ENCODE peak calls at places on chromosome 15, in four cellular contexts. F is K562, X is HepG2, M is WTC11. C is an unnamed sample.

GRCh38 chr15:90435652-90436337 is 47.8 kb downstream of the IQGAP1 start:
- DNase-seq in F (no peak), X (no peak), M (no peak), C (no peak)

GRCh38 chr15:101003076-101003475 is 83.9 kb downstream of the LRRK1 start:
- DNase-seq in F (no peak), X (no peak), M (no peak), C (no peak)

GRCh38 chr15:83250766-83251165 is 33.7 kb downstream of the BNC1 start:
- DNase-seq in F (no peak), X (no peak), M (no peak), C (no peak)

GRCh38 chr15:97189152-97189551 is 771.4 kb upstream of the ARRDC4 start:
- DNase-seq in F (no peak), X (no peak), M (no peak), C (no peak)

GRCh38 chr15:99054025-99054387 is 46.4 kb upstream of the PGPEP1L start:
- DNase-seq in F (no peak), X (no peak), M (no peak), C (no peak)

GRCh38 chr15:31098953-31099740 is 2.4 kb downstream of the TRPM1 start:
- DNase-seq in F (no peak), X (no peak), M (no peak), C (no peak)

GRCh38 chr15:31367730-31368344 is 41.2 kb downstream of the KLF13 start:
- DNase-seq in F (no peak), X (no peak), M (no peak), C (no peak)

GRCh38 chr15:67880651-67881182 is 40.9 kb upstream of the RNU6-1 start:
- DNase-seq in F (peak), X (peak), M (no peak), C (no peak)

GRCh38 chr15:24039683-24040082 is 352.6 kb upstream of the NDN start:
- DNase-seq in F (no peak), X (no peak), M (no peak), C (no peak)

GRCh38 chr15:68054658-68055223 is 626 bp downstream of the PIAS1 start:
- DNase-seq in F (peak), X (peak), M (peak), C (peak)

GRCh38 chr15:92305342-92305741 is 88.3 kb upstream of the ST8SIA2 start:
- DNase-seq in F (no peak), X (no peak), M (no peak), C (no peak)

GRCh38 chr15:69755571-69756310 is 303.1 kb downstream of the RPLP1 start:
- DNase-seq in F (no peak), X (no peak), M (no peak), C (no peak)

GRCh38 chr15:101056366-101057334 is 137.5 kb downstream of the LRRK1 start:
- DNase-seq in F (no peak), X (peak), M (no peak), C (no peak)

GRCh38 chr15:85667491-85668424 is 127.0 kb downstream of the KLHL25 start:
- DNase-seq in F (no peak), X (peak), M (no peak), C (no peak)

GRCh38 chr15:68205558-68205944 is 419 bp upstream of the CALML4 start:
- DNase-seq in F (no peak), X (no peak), M (no peak), C (no peak)

GRCh38 chr15:91562698-91563097 is 290.8 kb upstream of the SLCO3A1 start:
- DNase-seq in F (no peak), X (no peak), M (no peak), C (no peak)

GRCh38 chr15:80828796-80829195 is 49.6 kb downstream of the CEMIP start:
- DNase-seq in F (no peak), X (no peak), M (no peak), C (no peak)

GRCh38 chr15:89805241-89806216 is 9.1 kb downstream of the ANPEP start:
- DNase-seq in F (no peak), X (no peak), M (no peak), C (no peak)

GRCh38 chr15:80554526-80554925 is 140.6 kb upstream of the ABHD17C start:
- DNase-seq in F (no peak), X (no peak), M (no peak), C (no peak)

GRCh38 chr15:68558318-68559305 is 20.2 kb upstream of the CORO2B start:
- DNase-seq in F (no peak), X (no peak), M (peak), C (no peak)

GRCh38 chr15:52559022-52559421 is 9.8 kb downstream of the ARPP19 start:
- DNase-seq in F (no peak), X (no peak), M (no peak), C (no peak)

GRCh38 chr15:34588046-34588674 is 4.7 kb upstream of the GOLGA8B start:
- DNase-seq in F (peak), X (peak), M (peak), C (peak)

GRCh38 chr15:25712961-25713355 is 150.2 kb downstream of the ATP10A start:
- DNase-seq in F (no peak), X (no peak), M (no peak), C (no peak)

GRCh38 chr15:64895285-64896065 is 16.2 kb upstream of the ANKDD1A start:
- DNase-seq in F (peak), X (no peak), M (no peak), C (no peak)

GRCh38 chr15:20346082-20346805 is 195.4 kb downstream of the GOLGA6L6 start:
- DNase-seq in F (no peak), X (no peak), M (peak), C (no peak)

GRCh38 chr15:60043744-60044435 is 39.8 kb downstream of the FOXB1 start:
- DNase-seq in F (no peak), X (no peak), M (no peak), C (no peak)

GRCh38 chr15:28110416-28110975 is 11.4 kb upstream of the OCA2 start:
- DNase-seq in F (no peak), X (no peak), M (no peak), C (no peak)

GRCh38 chr15:72271895-72272212 is 500 bp downstream of the PARP6 start:
- DNase-seq in F (peak), X (no peak), M (no peak), C (peak)

GRCh38 chr15:95450413-95450812 is 880.1 kb upstream of the NR2F2 start:
- DNase-seq in F (no peak), X (no peak), M (no peak), C (no peak)

GRCh38 chr15:68424754-68425390 is 7.1 kb downstream of the ITGA11 start:
- DNase-seq in F (no peak), X (no peak), M (no peak), C (no peak)

GRCh38 chr15:90232941-90233700 is 620 bp downstream of the CIB1 start:
- DNase-seq in F (peak), X (peak), M (peak), C (peak)

GRCh38 chr15:70043590-70043989 is 54.1 kb downstream of the TLE3 start:
- DNase-seq in F (no peak), X (no peak), M (no peak), C (no peak)

GRCh38 chr15:40313531-40314398 is 6.0 kb upstream of the PLCB2 start:
- DNase-seq in F (peak), X (peak), M (no peak), C (no peak)

GRCh38 chr15:36161781-36162212 is 417.6 kb upstream of the CDIN1 start:
- DNase-seq in F (no peak), X (no peak), M (no peak), C (no peak)
- TF ChIP-seq ELF4 in F (no peak), X (no peak), M (no peak), C (no peak)

GRCh38 chr15:63469190-63469589 is 35.2 kb upstream of the USP3 start:
- DNase-seq in F (no peak), X (no peak), M (no peak), C (no peak)

GRCh38 chr15:63469984-63470383 is 34.4 kb upstream of the USP3 start:
- DNase-seq in F (no peak), X (no peak), M (no peak), C (no peak)

GRCh38 chr15:63465104-63465503 is 39.3 kb upstream of the USP3 start:
- DNase-seq in F (no peak), X (no peak), M (no peak), C (no peak)

GRCh38 chr15:63463793-63464192 is 40.6 kb upstream of the USP3 start:
- DNase-seq in F (no peak), X (no peak), M (no peak), C (no peak)

GRCh38 chr15:63466378-63467192 is 37.8 kb upstream of the USP3 start:
- DNase-seq in F (peak), X (peak), M (peak), C (peak)
- TF ChIP-seq ELF4 in F (no peak), X (no peak), M (no peak), C (no peak)

DNA sequence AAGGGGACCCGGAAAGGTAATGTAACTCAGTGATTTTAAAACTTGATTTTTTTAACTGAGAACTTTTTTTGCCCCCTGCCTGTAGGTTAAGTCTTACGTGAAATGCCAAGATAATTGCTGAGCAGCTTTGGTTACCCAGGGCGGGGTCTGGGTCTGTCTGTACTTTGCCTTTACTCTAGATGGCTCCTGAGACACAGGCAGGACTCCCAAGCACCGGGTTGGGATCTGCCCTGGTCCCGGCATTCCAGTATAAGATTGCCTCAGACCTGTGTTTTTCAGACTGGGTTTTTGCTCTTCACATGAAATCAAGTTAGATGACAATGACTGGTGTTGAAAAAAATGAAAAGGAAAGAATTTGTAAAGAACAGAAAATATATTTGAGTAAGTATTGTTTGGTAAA is 40.3 kb downstream of the WDR76 start:
- DNase-seq in F (no peak), X (no peak), M (no peak), C (no peak)
- TF ChIP-seq ELF4 in F (no peak), X (no peak), M (no peak), C (no peak)

GRCh38 chr15:44227584-44227983 is 32.5 kb upstream of the FRMD5 start:
- DNase-seq in F (no peak), X (peak), M (no peak), C (no peak)
- TF ChIP-seq ELF4 in F (no peak), X (no peak), M (no peak), C (no peak)

GRCh38 chr15:41965441-41966413 is 6.6 kb downstream of the EHD4 start:
- DNase-seq in F (no peak), X (no peak), M (no peak), C (no peak)

GRCh38 chr15:41968738-41969137 is 3.6 kb downstream of the EHD4 start:
- DNase-seq in F (no peak), X (no peak), M (no peak), C (no peak)

GRCh38 chr15:41966414-41966812 is 5.9 kb downstream of the EHD4 start:
- DNase-seq in F (no peak), X (no peak), M (no peak), C (no peak)

GRCh38 chr15:41967506-41968206 is 4.7 kb downstream of the EHD4 start:
- DNase-seq in F (peak), X (no peak), M (no peak), C (no peak)

GRCh38 chr15:41966920-41967465 is 5.4 kb downstream of the EHD4 start:
- DNase-seq in F (no peak), X (no peak), M (no peak), C (no peak)
- TF ChIP-seq ELF4 in F (no peak), X (no peak), M (no peak), C (no peak)

GRCh38 chr15:78206326-78207109 is 27.8 kb downstream of the ACSBG1 start:
- DNase-seq in F (no peak), X (no peak), M (no peak), C (no peak)
- TF ChIP-seq ELF4 in F (no peak), X (no peak), M (no peak), C (no peak)

GRCh38 chr15:88641959-88642452 is 3.2 kb downstream of the ISG20 start:
- DNase-seq in F (no peak), X (no peak), M (no peak), C (no peak)

GRCh38 chr15:88646088-88646405 is 7.2 kb downstream of the ISG20 start:
- DNase-seq in F (no peak), X (no peak), M (no peak), C (no peak)

GRCh38 chr15:88645171-88646087 is 6.6 kb downstream of the ISG20 start:
- DNase-seq in F (no peak), X (no peak), M (no peak), C (no peak)

GRCh38 chr15:88646951-88647350 is 8.1 kb downstream of the ISG20 start:
- DNase-seq in F (no peak), X (no peak), M (no peak), C (no peak)

DNA sequence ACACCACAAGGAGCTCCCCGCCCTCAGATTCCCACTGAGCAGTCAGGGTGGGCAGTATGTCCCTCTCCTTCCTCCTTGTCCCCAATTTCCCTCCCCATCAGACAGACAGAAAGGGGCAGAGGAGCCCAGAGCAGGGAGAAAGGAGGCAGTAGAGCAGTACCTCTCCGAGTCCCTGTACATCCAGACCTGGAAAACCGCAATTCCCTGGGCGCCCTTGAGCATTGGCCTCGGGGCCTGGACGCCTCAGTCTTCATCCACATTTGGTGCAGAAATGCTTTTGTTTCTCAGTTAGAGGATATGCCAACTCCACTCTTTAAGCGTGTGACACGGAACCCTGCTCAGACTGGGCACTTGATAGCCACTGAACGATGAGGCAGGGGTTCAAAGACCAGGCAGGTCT is 5.9 kb downstream of the ISG20 start:
- DNase-seq in F (no peak), X (no peak), M (no peak), C (no peak)
- TF ChIP-seq ELF4 in F (no peak), X (no peak), M (no peak), C (no peak)

C was measured in HEK293T.